ENCODE peak calls at places on chromosomes 13 and 19, in nine cellular contexts. H is transverse colon, B is brain microvascular endothelial cell, N is aorta, R is astrocyte, I is dorsolateral prefrontal cortex, P is left ventricle myocardium inferior, A is GM23338, V is lower lobe of right lung. T is an unnamed sample.

GRCh38 chr13:32032780-32033179 is 1.2 kb downstream of the FRY start:
- DNase-seq in H (no peak), B (no peak), N (no peak), R (no peak), I (no peak), P (no peak), A (no peak), V (no peak), T (no peak)

GRCh38 chr19:6058411-6059201 is 51.7 kb downstream of the RFX2 start:
- DNase-seq in H (peak; percentile 5), B (no peak), N (no peak), R (no peak), I (no peak), P (no peak), A (no peak), V (no peak), T (peak; percentile 36)

GRCh38 chr19:7658219-7658686 is 10.6 kb upstream of the RETN start:
- DNase-seq in H (peak; percentile 37), B (no peak), N (no peak), R (no peak), I (no peak), P (no peak), A (peak; percentile 63), V (no peak), T (no peak)

GRCh38 chr13:100234006-100234405 is 145.1 kb downstream of the PCCA start:
- DNase-seq in H (no peak), B (no peak), N (no peak), R (no peak), I (no peak), P (no peak), A (no peak), V (no peak), T (no peak)

GRCh38 chr19:44228318-44228717 is 16.0 kb downstream of the ZNF227 start:
- DNase-seq in H (no peak), B (no peak), N (no peak), R (no peak), I (no peak), P (no peak), A (no peak), V (no peak), T (no peak)

GRCh38 chr19:32287811-32288227 is 57.6 kb upstream of the ZNF507 start:
- DNase-seq in H (peak; percentile 74), B (peak; percentile 68), N (peak; percentile 77), R (peak; percentile 2), I (peak; percentile 52), P (peak; percentile 72), A (peak; percentile 87), V (peak; percentile 59), T (peak; percentile 21)

GRCh38 chr19:45130888-45131615 is 29.7 kb downstream of the NKPD1 start:
- DNase-seq in H (no peak), B (no peak), N (no peak), R (no peak), I (peak; percentile 72), P (no peak), A (no peak), V (no peak), T (no peak)

GRCh38 chr19:28136796-28137195 is 1076.2 kb downstream of the UQCRFS1 start:
- DNase-seq in H (no peak), B (no peak), N (no peak), R (no peak), I (no peak), P (no peak), A (no peak), V (no peak), T (no peak)

GRCh38 chr19:47200530-47200929 is 30.5 kb downstream of the BBC3 start:
- DNase-seq in H (no peak), B (no peak), N (no peak), R (no peak), I (no peak), P (no peak), A (no peak), V (no peak), T (no peak)

GRCh38 chr13:95317037-95317989 is 16.1 kb upstream of the ABCC4 start:
- DNase-seq in H (no peak), B (no peak), N (no peak), R (peak; percentile 25), I (no peak), P (peak; percentile 25), A (no peak), V (no peak), T (no peak)

GRCh38 chr13:41694902-41695301 is 237.6 kb downstream of the RGCC start:
- DNase-seq in H (peak; percentile 25), B (peak; percentile 95), N (peak; percentile 80), R (peak; percentile 96), I (no peak), P (peak; percentile 21), A (no peak), V (no peak), T (no peak)

GRCh38 chr19:10454267-10454666 is 33.9 kb downstream of the PDE4A start:
- DNase-seq in H (no peak), B (no peak), N (no peak), R (no peak), I (peak; percentile 78), P (no peak), A (peak; percentile 92), V (no peak), T (no peak)

GRCh38 chr19:55956431-55956830 is 8.8 kb downstream of the NLRP8 start:
- DNase-seq in H (no peak), B (no peak), N (no peak), R (no peak), I (no peak), P (no peak), A (no peak), V (no peak), T (no peak)

GRCh38 chr13:66994097-66994496 is 236.0 kb downstream of the PCDH9 start:
- DNase-seq in H (peak; percentile 15), B (peak; percentile 61), N (peak; percentile 78), R (peak; percentile 72), I (peak; percentile 83), P (peak; percentile 45), A (peak; percentile 95), V (peak; percentile 73), T (peak; percentile 57)

GRCh38 chr19:53424968-53425597 is 6.7 kb upstream of the ZNF761 start:
- DNase-seq in H (peak; percentile 71), B (peak; percentile 62), N (peak; percentile 83), R (peak; percentile 29), I (peak; percentile 78), P (peak; percentile 70), A (peak; percentile 94), V (peak; percentile 80), T (peak; percentile 51)

DNA sequence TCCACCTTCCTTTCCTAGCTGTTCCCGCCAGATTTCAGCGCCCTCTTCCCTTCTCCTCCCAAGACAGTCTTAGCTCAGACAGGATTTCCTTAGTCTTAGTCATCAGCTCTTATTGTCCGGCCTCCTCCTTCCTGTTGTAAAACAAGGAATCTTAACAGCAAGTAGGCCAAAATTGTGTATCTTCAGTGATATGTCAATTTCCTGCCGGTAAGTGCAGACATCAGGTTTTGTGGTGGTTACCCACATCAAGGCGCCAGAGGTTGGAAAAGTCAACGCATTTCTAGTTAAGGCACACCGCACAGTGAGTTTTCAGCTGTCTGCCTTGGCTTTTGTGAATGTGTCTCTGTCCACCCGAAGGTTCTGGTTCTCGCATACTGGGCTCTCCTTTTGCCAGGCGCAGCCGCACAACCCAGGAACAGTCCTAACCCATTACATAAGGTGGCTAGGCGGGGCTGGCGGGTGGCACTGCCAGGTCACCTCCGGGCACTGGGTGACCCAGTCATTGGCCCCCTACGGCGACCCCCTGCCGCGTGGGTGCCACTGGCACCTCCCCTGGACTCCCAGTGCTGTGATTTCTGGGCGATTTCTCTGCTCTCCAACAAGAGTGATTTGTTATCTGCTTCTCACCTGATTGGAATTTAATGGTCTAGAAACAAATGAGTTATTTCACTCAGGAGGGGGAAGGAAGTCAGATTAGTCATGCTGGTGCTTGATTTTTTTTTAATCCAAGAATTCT is 12.9 kb downstream of the COL4A2 start:
- DNase-seq in H (no peak), B (peak; percentile 67), N (peak; percentile 63), R (peak; percentile 95), I (no peak), P (no peak), A (no peak), V (peak; percentile 44), T (no peak)
- H3K27ac ChIP-seq in H (peak overlapping the region; percentile 53), B (peak overlapping the region; percentile 72), N (no peak overlapping the region), R (peak overlapping the region; percentile 95), I (no peak overlapping the region), P (peak overlapping the region; percentile 83), A (no peak overlapping the region), V (peak overlapping the region; percentile 81), T (peak overlapping the region; percentile 83)

DNA sequence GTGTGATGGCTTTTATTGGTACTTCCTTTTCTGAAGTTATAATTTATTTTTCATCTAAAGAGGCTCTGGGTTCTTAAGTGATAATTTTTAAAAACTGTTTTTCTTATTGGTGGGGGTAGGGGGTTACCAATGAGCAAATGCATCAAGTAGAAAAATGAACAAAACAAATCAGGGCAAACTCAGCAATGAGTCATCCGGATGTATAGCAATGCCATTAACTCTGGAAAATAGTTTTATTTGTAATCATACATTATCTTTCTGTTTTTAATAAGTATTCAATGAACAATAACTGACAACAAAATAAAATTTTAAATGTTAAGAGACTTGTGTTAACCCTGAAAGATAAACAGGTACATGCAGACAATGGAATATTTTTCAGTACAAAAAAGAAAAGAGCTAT is 67.6 kb downstream of the UFM1 start:
- DNase-seq in H (no peak), B (no peak), N (no peak), R (no peak), I (no peak), P (no peak), A (no peak), V (no peak), T (no peak)
- H3K4me3 ChIP-seq in H (no peak overlapping the region), B (no peak overlapping the region), N (no peak overlapping the region), R (no peak overlapping the region), I (no peak overlapping the region), P (no peak overlapping the region), A (no peak overlapping the region), V (no peak overlapping the region), T (no peak overlapping the region)

GRCh38 chr19:4983346-4984105 is 14.6 kb downstream of the KDM4B start:
- DNase-seq in H (no peak), B (no peak), N (no peak), R (no peak), I (no peak), P (no peak), A (no peak), V (no peak), T (no peak)
- H3K27ac ChIP-seq in H (no peak overlapping the region), B (no peak overlapping the region), N (no peak overlapping the region), R (no peak overlapping the region), I (no peak overlapping the region), P (peak overlapping the region; percentile 40), A (no peak overlapping the region), V (peak overlapping the region; percentile 41), T (peak overlapping the region; percentile 25)

DNA sequence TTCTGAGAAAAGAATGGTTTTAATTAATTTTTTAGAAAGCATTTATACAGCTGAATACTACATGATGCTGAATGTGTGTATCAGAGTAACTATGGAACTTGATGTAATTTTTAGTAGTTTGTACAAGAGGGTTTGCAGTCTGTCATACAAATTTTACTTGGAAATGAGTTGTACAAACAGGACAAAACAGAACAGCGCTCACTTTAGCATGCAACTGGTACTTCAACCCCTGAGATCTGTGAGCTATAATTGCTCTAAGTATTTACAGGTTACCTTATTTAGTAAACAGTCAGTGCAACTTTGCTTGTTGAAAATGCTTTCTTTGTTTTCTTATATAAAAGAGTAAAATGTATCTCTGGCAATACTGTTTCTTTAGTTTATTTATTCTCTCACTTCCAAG is 719 bp downstream of the TNFRSF19 start:
- DNase-seq in H (no peak), B (no peak), N (no peak), R (peak; percentile 49), I (no peak), P (no peak), A (no peak), V (no peak), T (no peak)
- H3K4me3 ChIP-seq in H (no peak overlapping the region), B (peak overlapping the region; percentile 46), N (no peak overlapping the region), R (peak overlapping the region; percentile 70), I (peak overlapping the region; percentile 26), P (peak overlapping the region; percentile 67), A (no peak overlapping the region), V (peak overlapping the region; percentile 41), T (peak overlapping the region; percentile 37)

T was measured in breast epithelium.